ENCODE peak calls at places on chromosomes 5 and 9, in five cellular contexts. T, C, O, E and Q are unnamed samples.

GRCh38 chr9:87599901-87600610 is 102.4 kb downstream of the DAPK1 start:
- DNase-seq in T (peak), C (peak), O (peak), E (no peak), Q (no peak)

GRCh38 chr9:112063151-112063550 is 111.9 kb downstream of the SUSD1 start:
- DNase-seq in T (no peak), C (peak), O (no peak), E (no peak), Q (no peak)

GRCh38 chr5:84568171-84568570 is 183.5 kb upstream of the EDIL3 start:
- DNase-seq in T (no peak), C (no peak), O (no peak), E (no peak), Q (no peak)

GRCh38 chr5:88979244-88979643 is 96.3 kb upstream of the MEF2C start:
- DNase-seq in T (no peak), C (peak), O (no peak), E (no peak), Q (no peak)

GRCh38 chr9:34240021-34240420 is 61.2 kb downstream of the UBAP1 start:
- DNase-seq in T (peak), C (no peak), O (no peak), E (no peak), Q (no peak)

GRCh38 chr9:124665391-124666058 is 105.6 kb downstream of the NR6A1 start:
- DNase-seq in T (peak), C (peak), O (peak), E (no peak), Q (no peak)

GRCh38 chr5:150660108-150660831 is 781 bp upstream of the MYOZ3 start:
- DNase-seq in T (no peak), C (no peak), O (no peak), E (no peak), Q (no peak)

GRCh38 chr5:176529824-176530195 is 7.4 kb downstream of the RNF44 start:
- DNase-seq in T (no peak), C (no peak), O (no peak), E (no peak), Q (no peak)

GRCh38 chr9:92463989-92464388 is 18.3 kb downstream of the ASPN start:
- DNase-seq in T (peak), C (peak), O (peak), E (no peak), Q (no peak)

GRCh38 chr5:94575196-94575595 is 43.2 kb downstream of the KIAA0825 start:
- DNase-seq in T (no peak), C (no peak), O (no peak), E (no peak), Q (no peak)

GRCh38 chr9:14584571-14584970 is 108.7 kb downstream of the ZDHHC21 start:
- DNase-seq in T (no peak), C (no peak), O (no peak), E (no peak), Q (no peak)

GRCh38 chr5:157575096-157575872 is at the start of gene ADAM19:
- DNase-seq in T (peak), C (no peak), O (no peak), E (peak), Q (peak)

GRCh38 chr9:447230-448025 is 232.8 kb downstream of the DOCK8 start:
- DNase-seq in T (peak), C (no peak), O (no peak), E (no peak), Q (no peak)

GRCh38 chr9:130336885-130337284 is 71.3 kb downstream of the HMCN2 start:
- DNase-seq in T (no peak), C (no peak), O (no peak), E (no peak), Q (no peak)

GRCh38 chr5:36692791-36693763 is 86.7 kb downstream of the SLC1A3 start:
- DNase-seq in T (peak), C (no peak), O (no peak), E (peak), Q (peak)

GRCh38 chr9:112858005-112858404 is 32.7 kb downstream of the SLC46A2 start:
- DNase-seq in T (no peak), C (no peak), O (no peak), E (no peak), Q (no peak)

GRCh38 chr5:147504001-147504400 is 5.9 kb downstream of the DPYSL3 start:
- DNase-seq in T (peak), C (peak), O (no peak), E (peak), Q (no peak)

GRCh38 chr5:157506981-157507780 is 47.2 kb downstream of the NIPAL4 start:
- DNase-seq in T (peak), C (peak), O (no peak), E (no peak), Q (no peak)

GRCh38 chr5:179137643-179138567 is 77.7 kb downstream of the ZNF354C start:
- DNase-seq in T (no peak), C (no peak), O (no peak), E (no peak), Q (no peak)

GRCh38 chr9:21316860-21317259 is 11.7 kb upstream of the IFNA5 start:
- DNase-seq in T (no peak), C (no peak), O (no peak), E (no peak), Q (no peak)

GRCh38 chr5:1788828-1789227 is 10.8 kb downstream of the MRPL36 start:
- DNase-seq in T (no peak), C (no peak), O (no peak), E (no peak), Q (no peak)

GRCh38 chr5:54895816-54896341 is 89.5 kb downstream of the ESM1 start:
- DNase-seq in T (peak), C (no peak), O (no peak), E (no peak), Q (peak)

GRCh38 chr5:56350595-56351170 is 117.6 kb upstream of the ANKRD55 start:
- DNase-seq in T (peak), C (peak), O (no peak), E (peak), Q (peak)

GRCh38 chr5:11040345-11040744 is 279.3 kb upstream of the DAP start:
- DNase-seq in T (no peak), C (no peak), O (no peak), E (no peak), Q (no peak)

GRCh38 chr9:128882677-128883590 is 1.0 kb downstream of the LRRC8A start:
- DNase-seq in T (peak), C (no peak), O (no peak), E (no peak), Q (no peak)